ENCODE peak calls at places on chromosomes 5 and 9, in seven cellular contexts. K is hepatocyte, P is endothelial cell of umbilical vein, L is PC-3, T is GM23248, C is GM23338, Y is SK-N-SH. Q is an unnamed sample.

GRCh38 chr5:83608122-83608521 is 112.5 kb downstream of the HAPLN1 start:
- DNase-seq in C (peak; percentile 85), L (peak; percentile 67), T (peak; percentile 66), K (peak; percentile 78), Y (peak; percentile 54), P (peak; percentile 55), Q (no peak)

GRCh38 chr5:140595538-140595937 is 30.9 kb downstream of the SLC35A4 start:
- DNase-seq in K (peak; percentile 31), T (no peak), C (no peak), Y (no peak), L (peak; percentile 26), P (peak; percentile 33), Q (no peak)

GRCh38 chr9:83068414-83068813 is 5.5 kb upstream of the RASEF start:
- DNase-seq in L (no peak), P (no peak), C (no peak), K (no peak), T (no peak), Y (no peak), Q (no peak)

GRCh38 chr9:27528278-27528885 is 1.2 kb downstream of the MOB3B start:
- DNase-seq in Y (no peak), T (peak; percentile 62), K (peak; percentile 89), P (peak; percentile 6), C (peak; percentile 93), L (no peak), Q (peak; percentile 78)

GRCh38 chr9:21110708-21111576 is 30.7 kb downstream of the IFNW1 start:
- DNase-seq in Y (peak; percentile 58), P (peak; percentile 74), K (peak; percentile 78), C (peak; percentile 88), T (peak; percentile 68), L (peak; percentile 79), Q (peak; percentile 87)

GRCh38 chr9:95017062-95017461 is 290.6 kb downstream of the AOPEP start:
- DNase-seq in K (no peak), C (no peak), L (no peak), T (peak; percentile 63), Y (no peak), P (no peak), Q (no peak)

GRCh38 chr9:14525840-14526239 is 167.4 kb downstream of the ZDHHC21 start:
- DNase-seq in T (no peak), P (no peak), Y (no peak), K (no peak), C (no peak), L (no peak), Q (no peak)

GRCh38 chr5:72661405-72661804 is 154.2 kb upstream of the ZNF366 start:
- DNase-seq in P (no peak), L (peak; percentile 75), Y (no peak), T (peak; percentile 51), K (peak; percentile 28), C (no peak), Q (peak; percentile 74)

GRCh38 chr9:119827126-119827525 is 457.9 kb upstream of the BRINP1 start:
- DNase-seq in K (no peak), P (no peak), Y (no peak), L (no peak), T (peak; percentile 20), C (no peak), Q (no peak)

GRCh38 chr9:77177143-77177893 is at the start of gene VPS13A:
- DNase-seq in K (peak; percentile 98), T (peak; percentile 98), L (peak; percentile 91), P (peak; percentile 91), C (peak; percentile 99), Y (peak; percentile 95), Q (peak; percentile 96)

GRCh38 chr5:137808503-137809135 is 54.5 kb upstream of the HNRNPA0 start:
- DNase-seq in T (peak; percentile 9), L (no peak), P (no peak), K (no peak), Y (no peak), C (no peak), Q (peak; percentile 22)

GRCh38 chr5:180494510-180495181 is 467 bp downstream of the CNOT6 start:
- DNase-seq in L (no peak), K (peak; percentile 69), T (peak; percentile 75), C (peak; percentile 56), Y (peak; percentile 82), P (peak; percentile 50), Q (peak; percentile 94)

GRCh38 chr9:113886471-113886870 is 10.4 kb downstream of the ZNF618 start:
- DNase-seq in K (no peak), P (peak; percentile 11), Y (no peak), L (no peak), T (peak; percentile 37), C (peak; percentile 51), Q (no peak)

GRCh38 chr9:122228191-122228905 is 409 bp downstream of the LHX6 start:
- DNase-seq in K (no peak), L (no peak), T (peak; percentile 49), P (no peak), Y (peak; percentile 73), C (peak; percentile 57), Q (peak; percentile 89)

GRCh38 chr9:131810351-131811170 is 70.7 kb upstream of the RAPGEF1 start:
- DNase-seq in Y (no peak), T (no peak), L (peak; percentile 5), P (no peak), C (no peak), K (no peak), Q (peak; percentile 69)

GRCh38 chr5:161676109-161676508 is 9.4 kb upstream of the GABRA6 start:
- DNase-seq in L (peak; percentile 6), P (no peak), T (no peak), K (peak; percentile 23), C (peak; percentile 69), Y (peak; percentile 2), Q (no peak)

GRCh38 chr5:143850050-143850713 is 38.2 kb downstream of the HMHB1 start:
- DNase-seq in P (peak; percentile 25), T (peak; percentile 61), L (no peak), C (no peak), Y (no peak), K (no peak), Q (no peak)

GRCh38 chr5:115842089-115842881 is 550 bp downstream of the AP3S1 start:
- DNase-seq in Y (peak; percentile 90), P (no peak), C (peak; percentile 75), L (peak; percentile 54), K (peak; percentile 88), T (peak; percentile 82), Q (peak; percentile 95)

GRCh38 chr5:115842952-115843351 is 1.2 kb downstream of the AP3S1 start:
- DNase-seq in Y (no peak), C (no peak), T (peak; percentile 37), K (no peak), P (peak; percentile 49), L (no peak), Q (no peak)

GRCh38 chr5:115844321-115844817 is 2.6 kb downstream of the AP3S1 start:
- DNase-seq in C (no peak), Y (no peak), T (peak; percentile 62), L (no peak), K (no peak), P (peak; percentile 67), Q (no peak)

GRCh38 chr5:115841382-115842088 is at the start of the genes AP3S1 and ATG12:
- DNase-seq in C (peak; percentile 96), P (peak; percentile 95), T (peak; percentile 97), Y (peak; percentile 93), K (peak; percentile 95), L (peak; percentile 87), Q (peak; percentile 95)

GRCh38 chr5:115843444-115844130 is 1.9 kb downstream of the AP3S1 start:
- DNase-seq in T (peak; percentile 36), L (no peak), P (no peak), K (no peak), C (no peak), Y (no peak), Q (no peak)
- H3K4me2 ChIP-seq in T (peak overlapping the region; percentile 99), L (peak overlapping the region; percentile 86), P (peak overlapping the region; percentile 98), K (peak overlapping the region; percentile 91), C (peak overlapping the region; percentile 98), Y (peak overlapping the region; percentile 88), Q (peak overlapping the region; percentile 94)

DNA sequence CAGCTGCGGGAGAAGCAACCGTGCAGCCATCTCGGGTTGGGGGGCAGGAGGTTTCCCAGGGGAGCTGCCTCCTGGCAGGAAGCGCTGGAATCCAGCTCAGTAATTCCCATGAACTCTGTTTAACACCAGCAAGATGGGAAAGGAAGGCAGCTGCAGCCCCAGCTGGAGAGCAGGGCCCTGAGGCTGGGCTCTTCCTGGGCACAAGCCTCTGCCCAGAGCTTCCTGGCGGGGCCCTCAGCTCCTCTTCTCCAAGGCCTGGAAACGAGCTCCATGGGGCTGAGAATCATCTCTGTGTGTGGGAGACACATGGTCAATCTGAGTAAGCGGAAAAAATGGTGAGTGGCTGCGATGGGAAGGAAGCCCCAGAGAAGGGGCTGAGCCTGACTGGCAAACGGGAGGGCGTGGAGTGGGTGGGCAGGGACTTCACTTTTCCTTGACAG is 6.3 kb downstream of the MRPL36 start:
- DNase-seq in T (peak; percentile 72), P (peak; percentile 29), L (no peak), Y (no peak), K (no peak), C (no peak), Q (peak; percentile 75)
- H2AFZ ChIP-seq in T (peak overlapping the region; percentile 7), P (peak overlapping the region; percentile 33), L (no peak overlapping the region), Y (no peak overlapping the region), K (no peak overlapping the region), C (no peak overlapping the region), Q (peak overlapping the region; percentile 37)

GRCh38 chr5:51377151-51378060 is 5.8 kb upstream of the ISL1 start:
- DNase-seq in C (peak; percentile 71), L (no peak), P (no peak), T (no peak), Y (peak; percentile 21), K (no peak), Q (no peak)

GRCh38 chr5:51378778-51379652 is 4.2 kb upstream of the ISL1 start:
- DNase-seq in Y (peak; percentile 23), P (peak; percentile 14), K (no peak), L (peak; percentile 41), T (peak; percentile 18), C (peak; percentile 86), Q (peak; percentile 41)

GRCh38 chr5:51376504-51376903 is 6.7 kb upstream of the ISL1 start:
- DNase-seq in C (no peak), Y (peak; percentile 24), L (no peak), T (no peak), P (no peak), K (no peak), Q (no peak)

GRCh38 chr5:51378061-51378409 is 5.2 kb upstream of the ISL1 start:
- DNase-seq in L (no peak), K (no peak), C (no peak), Y (no peak), P (no peak), T (no peak), Q (peak; percentile 47)

DNA sequence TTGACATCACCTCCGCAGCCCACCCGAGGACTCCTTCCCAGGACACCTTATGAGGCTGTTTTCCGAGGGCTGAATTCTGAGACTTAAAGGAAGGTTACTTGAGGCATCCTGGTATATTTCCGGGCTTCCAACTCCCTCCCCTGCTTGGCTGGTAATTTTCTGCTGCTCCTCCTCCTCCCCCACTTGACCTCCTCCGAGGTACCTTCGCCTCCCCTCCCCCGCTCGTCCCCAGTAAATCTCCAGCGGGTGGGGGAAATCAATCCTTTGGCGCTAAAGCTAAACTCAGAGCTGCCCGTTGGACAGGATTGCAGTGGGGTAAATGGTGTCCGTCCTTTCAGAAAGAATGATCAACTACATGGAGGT is 4.9 kb upstream of the ISL1 start:
- DNase-seq in P (no peak), Y (peak; percentile 58), C (peak; percentile 84), K (peak; percentile 56), L (no peak), T (no peak), Q (peak; percentile 39)
- H4K20me1 ChIP-seq in P (no peaks in the 10 kb centered on the region), Y (no peaks in the 10 kb centered on the region), C (peaks cover 2% of the 10 kb centered on the region), K (no peaks in the 10 kb centered on the region), L (no peaks in the 10 kb centered on the region), T (no peaks in the 10 kb centered on the region), Q (no peaks in the 10 kb centered on the region)

DNA sequence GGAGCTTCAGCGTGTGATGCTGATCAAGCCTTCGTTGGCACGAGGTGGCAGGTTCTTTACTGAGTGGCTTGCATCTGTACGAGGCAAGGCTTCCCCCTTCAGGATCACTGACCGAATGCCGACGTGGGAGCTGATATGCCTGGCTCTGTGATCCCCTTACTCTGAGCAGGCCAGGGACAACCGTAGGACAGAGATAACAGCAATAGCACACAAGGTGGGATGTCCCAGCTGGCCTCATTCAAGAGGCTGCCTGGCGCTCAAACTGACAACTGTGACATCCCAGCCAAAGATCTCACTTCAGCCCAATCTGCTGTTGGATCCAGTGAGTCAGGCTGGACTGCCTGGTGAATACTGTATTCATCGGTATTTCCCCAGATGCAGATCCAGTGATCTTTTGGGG is 199.4 kb upstream of the PANK3 start:
- DNase-seq in K (no peak), Y (no peak), C (no peak), L (no peak), T (no peak), P (no peak), Q (no peak)
- H3K4me2 ChIP-seq in K (no peak overlapping the region), Y (no peak overlapping the region), C (no peak overlapping the region), L (no peak overlapping the region), T (no peak overlapping the region), P (no peak overlapping the region), Q (no peak overlapping the region)

Q was measured in osteoblast.